ENCODE peak calls at places on chromosome 11, in four cellular contexts. N, V, F and W are unnamed samples.

GRCh38 chr11:61616443-61616842 is 35.6 kb upstream of the SYT7 start:
- DNase-seq in N (no peak), V (no peak), F (no peak), W (no peak)

GRCh38 chr11:109304159-109304558 is 117.8 kb upstream of the C11orf87 start:
- DNase-seq in N (no peak), V (no peak), F (no peak), W (no peak)

GRCh38 chr11:13480198-13480597 is 15.6 kb downstream of the PTH start:
- DNase-seq in N (no peak), V (no peak), F (no peak), W (no peak)

GRCh38 chr11:68673291-68673930 is 10.9 kb upstream of the GAL start:
- DNase-seq in N (no peak), V (no peak), F (no peak), W (no peak)

GRCh38 chr11:1546077-1546535 is 26.0 kb downstream of the DUSP8 start:
- DNase-seq in N (no peak), V (no peak), F (no peak), W (no peak)

GRCh38 chr11:58629857-58630256 is 7.4 kb downstream of the CNTF start:
- DNase-seq in N (no peak), V (peak; percentile 21), F (no peak), W (no peak)

GRCh38 chr11:12149672-12150225 is 39.4 kb downstream of the MICAL2 start:
- DNase-seq in N (no peak), V (no peak), F (peak; percentile 51), W (no peak)

GRCh38 chr11:4195909-4196308 is 101.3 kb downstream of the RRM1 start:
- DNase-seq in N (no peak), V (no peak), F (no peak), W (no peak)

GRCh38 chr11:75468534-75469340 is 35.7 kb upstream of the KLHL35 start:
- DNase-seq in N (no peak), V (no peak), F (no peak), W (peak; percentile 42)

GRCh38 chr11:82080160-82080559 is 653.5 kb downstream of the FAM181B start:
- DNase-seq in N (no peak), V (no peak), F (no peak), W (no peak)

GRCh38 chr11:76307416-76307815 is 73.5 kb downstream of the THAP12 start:
- DNase-seq in N (no peak), V (no peak), F (no peak), W (no peak)

GRCh38 chr11:72609045-72609444 is 65.2 kb downstream of the PDE2A start:
- DNase-seq in N (no peak), V (no peak), F (no peak), W (no peak)

GRCh38 chr11:16166571-16166970 is 189.8 kb downstream of the SOX6 start:
- DNase-seq in N (no peak), V (no peak), F (no peak), W (no peak)

GRCh38 chr11:12066799-12067508 is 43.4 kb upstream of the MICAL2 start:
- DNase-seq in N (no peak), V (no peak), F (no peak), W (no peak)

GRCh38 chr11:109267293-109268095 is 154.5 kb upstream of the C11orf87 start:
- DNase-seq in N (no peak), V (no peak), F (no peak), W (no peak)

GRCh38 chr11:2178906-2179494 is 7.4 kb upstream of the TH start:
- DNase-seq in N (no peak), V (no peak), F (no peak), W (no peak)

GRCh38 chr11:106961048-106961447 is 57.2 kb downstream of the GUCY1A2 start:
- DNase-seq in N (no peak), V (no peak), F (no peak), W (no peak)

GRCh38 chr11:111634981-111635705 is 32.9 kb downstream of the SIK2 start:
- DNase-seq in N (no peak), V (no peak), F (no peak), W (no peak)

GRCh38 chr11:13007702-13008435 is 1.2 kb upstream of the RASSF10 start:
- DNase-seq in N (no peak), V (no peak), F (no peak), W (no peak)

GRCh38 chr11:26578998-26579635 is 7.1 kb upstream of the MUC15 start:
- DNase-seq in N (no peak), V (no peak), F (no peak), W (no peak)

GRCh38 chr11:111846063-111846462 is 25.3 kb downstream of the ALG9 start:
- DNase-seq in N (no peak), V (no peak), F (no peak), W (no peak)

GRCh38 chr11:116230453-116230852 is 542.3 kb downstream of the BUD13 start:
- DNase-seq in N (no peak), V (no peak), F (no peak), W (no peak)

GRCh38 chr11:130606181-130606580 is 157.7 kb downstream of the ADAMTS15 start:
- DNase-seq in N (no peak), V (no peak), F (no peak), W (no peak)

GRCh38 chr11:10941429-10941828 is 83.6 kb upstream of the ZBED5 start:
- DNase-seq in N (peak; percentile 29), V (no peak), F (no peak), W (no peak)